ENCODE peak calls at places on chromosomes 16 and 17, in seven cellular contexts. K, A, W, E, Y, H and B are unnamed samples.

GRCh38 chr16:3364774-3365427 is 9.2 kb downstream of the OR2C1 start:
- DNase-seq in A (peak), K (peak), H (peak), Y (peak), W (peak), E (peak), B (no peak)

GRCh38 chr17:51487947-51488346 is 227.6 kb downstream of the UTP18 start:
- DNase-seq in A (no peak), Y (no peak), K (peak), W (no peak), E (peak), H (no peak), B (peak)

GRCh38 chr17:32111141-32111771 is 31.0 kb upstream of the RHOT1 start:
- DNase-seq in E (peak), K (no peak), Y (peak), H (no peak), W (no peak), A (no peak), B (peak)

GRCh38 chr17:57665128-57665527 is 80.0 kb downstream of the CCDC182 start:
- DNase-seq in Y (no peak), K (no peak), E (no peak), H (no peak), W (no peak), A (peak), B (no peak)

GRCh38 chr17:43669971-43670644 is 8.4 kb upstream of the MEOX1 start:
- DNase-seq in K (no peak), H (no peak), Y (no peak), E (peak), A (peak), W (no peak), B (peak)

GRCh38 chr16:676565-677297 is 1.3 kb downstream of the RHBDL1 start:
- DNase-seq in K (no peak), Y (no peak), H (no peak), E (peak), W (no peak), A (no peak), B (no peak)

GRCh38 chr17:76902476-76902875 is 34.3 kb downstream of the MGAT5B start:
- DNase-seq in Y (no peak), A (no peak), E (no peak), H (no peak), K (no peak), W (no peak), B (no peak)

GRCh38 chr16:31334934-31335333 is 20.0 kb upstream of the ITGAX start:
- DNase-seq in K (no peak), W (no peak), H (no peak), A (no peak), E (no peak), Y (no peak), B (no peak)

GRCh38 chr17:62882284-62882683 is 74.2 kb upstream of the MARCHF10 start:
- DNase-seq in W (no peak), H (no peak), A (no peak), E (no peak), Y (no peak), K (peak), B (no peak)

GRCh38 chr16:21267298-21267697 is 10.8 kb downstream of the CRYM start:
- DNase-seq in W (no peak), A (no peak), H (no peak), K (no peak), E (no peak), Y (no peak), B (no peak)

GRCh38 chr17:77749316-77749715 is 209.2 kb upstream of the TNRC6C start:
- DNase-seq in H (no peak), E (no peak), Y (no peak), W (no peak), K (no peak), A (no peak), B (no peak)

GRCh38 chr16:29316673-29317237 is 89.8 kb downstream of the NPIPB11 start:
- DNase-seq in Y (peak), H (no peak), K (no peak), A (no peak), W (no peak), E (no peak), B (peak)

GRCh38 chr16:621526-622105 is 9.2 kb upstream of the WFIKKN1 start:
- DNase-seq in E (no peak), W (no peak), H (no peak), K (no peak), A (peak), Y (no peak), B (no peak)

GRCh38 chr16:67546761-67547422 is 15.4 kb upstream of the CTCF start:
- DNase-seq in Y (peak), A (peak), H (no peak), W (peak), K (peak), E (peak), B (peak)

GRCh38 chr16:73172621-73173312 is 124.8 kb upstream of the ZFHX3 start:
- DNase-seq in E (peak), Y (peak), W (peak), K (peak), A (peak), H (peak), B (peak)

GRCh38 chr17:21019976-21020575 is 22.7 kb downstream of the USP22 start:
- DNase-seq in K (peak), Y (peak), E (peak), A (no peak), H (no peak), W (no peak), B (peak)

GRCh38 chr16:88469615-88470395 is 16.7 kb downstream of the ZFPM1 start:
- DNase-seq in W (no peak), K (no peak), H (no peak), A (no peak), E (no peak), Y (no peak), B (no peak)

GRCh38 chr17:79041723-79042420 is 17.9 kb downstream of the C1QTNF1 start:
- DNase-seq in W (no peak), K (no peak), A (no peak), E (no peak), H (no peak), Y (no peak), B (no peak)

GRCh38 chr17:21573961-21574610 is 118.2 kb upstream of the KCNJ18 start:
- DNase-seq in W (no peak), E (no peak), H (peak), K (no peak), A (peak), Y (peak), B (no peak)

GRCh38 chr16:60458255-60458654 is 1578.0 kb downstream of the CDH8 start:
- DNase-seq in E (no peak), A (no peak), K (no peak), Y (no peak), H (no peak), W (no peak), B (no peak)

GRCh38 chr17:47945529-47946508 is 4.4 kb downstream of the PNPO start:
- DNase-seq in K (no peak), H (no peak), A (no peak), W (no peak), E (no peak), Y (no peak), B (no peak)

GRCh38 chr17:55395803-55396505 is 25.7 kb downstream of the MMD start:
- DNase-seq in H (no peak), W (no peak), Y (no peak), E (no peak), K (no peak), A (no peak), B (no peak)

GRCh38 chr17:51355314-51356083 is 95.2 kb downstream of the UTP18 start:
- DNase-seq in W (no peak), H (no peak), A (no peak), E (no peak), Y (peak), K (no peak), B (no peak)

GRCh38 chr17:73196500-73196899 is 3.6 kb downstream of the COG1 start:
- DNase-seq in Y (no peak), H (no peak), W (peak), K (peak), A (peak), E (no peak), B (no peak)

GRCh38 chr16:85363881-85364280 is 249.2 kb upstream of the GSE1 start:
- DNase-seq in K (no peak), Y (peak), E (no peak), A (no peak), H (no peak), W (no peak), B (no peak)

GRCh38 chr17:45131616-45132301 is 556 bp downstream of the PLCD3 start:
- DNase-seq in Y (peak), E (peak), K (no peak), W (no peak), H (no peak), A (no peak), B (peak)